ENCODE peak calls at places on chromosomes 5 and 9, in six cellular contexts. One of them, this sample, is unnamed.

GRCh38 chr9:121820286-121821005 is 169.0 kb downstream of the DAB2IP start:
- DNase-seq in epithelial cell of esophagus: no peak
- DNase-seq in mesendoderm: no peak
- DNase-seq in lower lobe of right lung: no peak
- DNase-seq in ovary: peak; percentile 13
- DNase-seq in fibroblast of the aortic adventitia: no peak
- DNase-seq in this sample: no peak

GRCh38 chr5:172665049-172665541 is 24.0 kb downstream of the NEURL1B start:
- DNase-seq in mesendoderm: no peak
- DNase-seq in epithelial cell of esophagus: no peak
- DNase-seq in fibroblast of the aortic adventitia: no peak
- DNase-seq in ovary: no peak
- DNase-seq in lower lobe of right lung: no peak
- DNase-seq in this sample: no peak

GRCh38 chr5:57735754-57736153 is 253.1 kb upstream of the ACTBL2 start:
- DNase-seq in fibroblast of the aortic adventitia: peak; percentile 94
- DNase-seq in lower lobe of right lung: no peak
- DNase-seq in epithelial cell of esophagus: peak; percentile 67
- DNase-seq in ovary: no peak
- DNase-seq in mesendoderm: no peak
- DNase-seq in this sample: peak; percentile 93

GRCh38 chr5:176590035-176590729 is 19.8 kb downstream of the GPRIN1 start:
- DNase-seq in ovary: no peak
- DNase-seq in lower lobe of right lung: no peak
- DNase-seq in epithelial cell of esophagus: peak; percentile 63
- DNase-seq in fibroblast of the aortic adventitia: no peak
- DNase-seq in mesendoderm: no peak
- DNase-seq in this sample: no peak

GRCh38 chr9:136978865-136979544 is 1.7 kb downstream of the PTGDS start:
- DNase-seq in fibroblast of the aortic adventitia: no peak
- DNase-seq in ovary: no peak
- DNase-seq in epithelial cell of esophagus: no peak
- DNase-seq in mesendoderm: no peak
- DNase-seq in lower lobe of right lung: no peak
- DNase-seq in this sample: no peak

GRCh38 chr9:16532681-16533450 is 337.6 kb downstream of the BNC2 start:
- DNase-seq in ovary: no peak
- DNase-seq in fibroblast of the aortic adventitia: peak; percentile 80
- DNase-seq in lower lobe of right lung: no peak
- DNase-seq in mesendoderm: no peak
- DNase-seq in epithelial cell of esophagus: peak; percentile 92
- DNase-seq in this sample: peak; percentile 94

GRCh38 chr9:122367779-122368460 is 2.9 kb upstream of the PTGS1 start:
- DNase-seq in ovary: no peak
- DNase-seq in epithelial cell of esophagus: peak; percentile 90
- DNase-seq in fibroblast of the aortic adventitia: no peak
- DNase-seq in lower lobe of right lung: no peak
- DNase-seq in mesendoderm: no peak
- DNase-seq in this sample: no peak

GRCh38 chr5:157345485-157345884 is 79.6 kb downstream of the CYFIP2 start:
- DNase-seq in lower lobe of right lung: no peak
- DNase-seq in mesendoderm: no peak
- DNase-seq in ovary: no peak
- DNase-seq in fibroblast of the aortic adventitia: no peak
- DNase-seq in epithelial cell of esophagus: no peak
- DNase-seq in this sample: no peak

GRCh38 chr9:78261403-78262001 is 25.6 kb downstream of the CEP78 start:
- DNase-seq in lower lobe of right lung: no peak
- DNase-seq in epithelial cell of esophagus: peak; percentile 40
- DNase-seq in mesendoderm: peak; percentile 26
- DNase-seq in ovary: no peak
- DNase-seq in fibroblast of the aortic adventitia: peak; percentile 75
- DNase-seq in this sample: peak; percentile 58

GRCh38 chr5:131209506-131210191 is 38.9 kb downstream of the LYRM7 start:
- DNase-seq in lower lobe of right lung: no peak
- DNase-seq in ovary: no peak
- DNase-seq in mesendoderm: peak; percentile 43
- DNase-seq in fibroblast of the aortic adventitia: no peak
- DNase-seq in epithelial cell of esophagus: no peak
- DNase-seq in this sample: no peak

GRCh38 chr9:121700831-121701419 is 49.5 kb downstream of the DAB2IP start:
- DNase-seq in lower lobe of right lung: no peak
- DNase-seq in mesendoderm: no peak
- DNase-seq in fibroblast of the aortic adventitia: no peak
- DNase-seq in epithelial cell of esophagus: peak; percentile 43
- DNase-seq in ovary: no peak
- DNase-seq in this sample: no peak

GRCh38 chr9:81687521-81688261 is 1.7 kb downstream of the TLE1 start:
- DNase-seq in ovary: peak; percentile 69
- DNase-seq in lower lobe of right lung: peak; percentile 63
- DNase-seq in epithelial cell of esophagus: peak; percentile 40
- DNase-seq in mesendoderm: peak; percentile 67
- DNase-seq in fibroblast of the aortic adventitia: peak; percentile 27
- DNase-seq in this sample: no peak

GRCh38 chr9:12272471-12273072 is 420.6 kb upstream of the TYRP1 start:
- DNase-seq in ovary: no peak
- DNase-seq in lower lobe of right lung: no peak
- DNase-seq in fibroblast of the aortic adventitia: peak; percentile 0
- DNase-seq in mesendoderm: no peak
- DNase-seq in epithelial cell of esophagus: no peak
- DNase-seq in this sample: no peak

GRCh38 chr5:93793159-93793781 is 51.9 kb upstream of the POU5F2 start:
- DNase-seq in ovary: no peak
- DNase-seq in lower lobe of right lung: no peak
- DNase-seq in fibroblast of the aortic adventitia: no peak
- DNase-seq in mesendoderm: no peak
- DNase-seq in epithelial cell of esophagus: peak; percentile 58
- DNase-seq in this sample: no peak

GRCh38 chr5:160030631-160031377 is 21.9 kb downstream of the TTC1 start:
- DNase-seq in mesendoderm: peak; percentile 4
- DNase-seq in epithelial cell of esophagus: no peak
- DNase-seq in ovary: no peak
- DNase-seq in lower lobe of right lung: no peak
- DNase-seq in fibroblast of the aortic adventitia: peak; percentile 63
- DNase-seq in this sample: no peak

GRCh38 chr9:104682642-104683041 is 11.7 kb upstream of the OR13D1 start:
- DNase-seq in epithelial cell of esophagus: peak; percentile 69
- DNase-seq in ovary: no peak
- DNase-seq in lower lobe of right lung: no peak
- DNase-seq in fibroblast of the aortic adventitia: peak; percentile 72
- DNase-seq in mesendoderm: peak; percentile 71
- DNase-seq in this sample: peak; percentile 70

GRCh38 chr5:1553642-1554409 is 30.1 kb upstream of the LPCAT1 start:
- DNase-seq in lower lobe of right lung: no peak
- DNase-seq in fibroblast of the aortic adventitia: no peak
- DNase-seq in ovary: no peak
- DNase-seq in mesendoderm: no peak
- DNase-seq in epithelial cell of esophagus: no peak
- DNase-seq in this sample: no peak

GRCh38 chr5:76303917-76304316 is 99.2 kb upstream of the IQGAP2 start:
- DNase-seq in ovary: no peak
- DNase-seq in mesendoderm: peak; percentile 82
- DNase-seq in lower lobe of right lung: no peak
- DNase-seq in epithelial cell of esophagus: peak; percentile 96
- DNase-seq in fibroblast of the aortic adventitia: no peak
- DNase-seq in this sample: no peak

GRCh38 chr5:137488516-137488915 is 10.6 kb downstream of the SPOCK1 start:
- DNase-seq in fibroblast of the aortic adventitia: no peak
- DNase-seq in epithelial cell of esophagus: no peak
- DNase-seq in mesendoderm: no peak
- DNase-seq in ovary: no peak
- DNase-seq in lower lobe of right lung: no peak
- DNase-seq in this sample: no peak

GRCh38 chr5:141747646-141748229 is 65.7 kb upstream of the ARAP3 start:
- DNase-seq in epithelial cell of esophagus: no peak
- DNase-seq in ovary: no peak
- DNase-seq in lower lobe of right lung: no peak
- DNase-seq in mesendoderm: no peak
- DNase-seq in fibroblast of the aortic adventitia: no peak
- DNase-seq in this sample: no peak

GRCh38 chr5:32259033-32259432 is 53.7 kb downstream of the MTMR12 start:
- DNase-seq in lower lobe of right lung: no peak
- DNase-seq in ovary: no peak
- DNase-seq in epithelial cell of esophagus: no peak
- DNase-seq in mesendoderm: no peak
- DNase-seq in fibroblast of the aortic adventitia: no peak
- DNase-seq in this sample: no peak

GRCh38 chr9:108691614-108692013 is 164.2 kb downstream of the ACTL7B start:
- DNase-seq in epithelial cell of esophagus: peak; percentile 94
- DNase-seq in lower lobe of right lung: no peak
- DNase-seq in mesendoderm: no peak
- DNase-seq in ovary: no peak
- DNase-seq in fibroblast of the aortic adventitia: no peak
- DNase-seq in this sample: no peak

GRCh38 chr9:107600060-107600573 is 110.5 kb upstream of the KLF4 start:
- DNase-seq in mesendoderm: no peak
- DNase-seq in epithelial cell of esophagus: no peak
- DNase-seq in fibroblast of the aortic adventitia: peak; percentile 81
- DNase-seq in lower lobe of right lung: no peak
- DNase-seq in ovary: no peak
- DNase-seq in this sample: no peak

GRCh38 chr9:27888661-27889295 is 315.5 kb upstream of the C9orf72 start:
- DNase-seq in lower lobe of right lung: no peak
- DNase-seq in epithelial cell of esophagus: peak; percentile 57
- DNase-seq in mesendoderm: peak; percentile 65
- DNase-seq in fibroblast of the aortic adventitia: no peak
- DNase-seq in ovary: no peak
- DNase-seq in this sample: peak; percentile 1

GRCh38 chr5:134371834-134372340 is 518 bp downstream of the UBE2B start:
- DNase-seq in fibroblast of the aortic adventitia: peak; percentile 30
- DNase-seq in lower lobe of right lung: peak; percentile 74
- DNase-seq in mesendoderm: peak; percentile 84
- DNase-seq in epithelial cell of esophagus: peak; percentile 58
- DNase-seq in ovary: peak; percentile 66
- DNase-seq in this sample: peak; percentile 44

GRCh38 chr9:20872340-20872977 is 159.0 kb downstream of the HACD4 start:
- DNase-seq in lower lobe of right lung: no peak
- DNase-seq in epithelial cell of esophagus: peak; percentile 22
- DNase-seq in mesendoderm: peak; percentile 47
- DNase-seq in fibroblast of the aortic adventitia: peak; percentile 81
- DNase-seq in ovary: no peak
- DNase-seq in this sample: peak; percentile 84

GRCh38 chr5:92906798-92907380 is 674.1 kb downstream of the NR2F1-AS1 start:
- DNase-seq in lower lobe of right lung: no peak
- DNase-seq in epithelial cell of esophagus: no peak
- DNase-seq in fibroblast of the aortic adventitia: no peak
- DNase-seq in ovary: no peak
- DNase-seq in mesendoderm: no peak
- DNase-seq in this sample: no peak

GRCh38 chr5:55227738-55228430 is 769 bp upstream of the MCIDAS start:
- DNase-seq in mesendoderm: peak; percentile 8
- DNase-seq in epithelial cell of esophagus: no peak
- DNase-seq in lower lobe of right lung: no peak
- DNase-seq in ovary: no peak
- DNase-seq in fibroblast of the aortic adventitia: no peak
- DNase-seq in this sample: no peak

GRCh38 chr5:148984333-148984732 is 78.5 kb downstream of the SH3TC2 start:
- DNase-seq in epithelial cell of esophagus: peak; percentile 97
- DNase-seq in ovary: no peak
- DNase-seq in fibroblast of the aortic adventitia: peak; percentile 39
- DNase-seq in lower lobe of right lung: no peak
- DNase-seq in mesendoderm: peak; percentile 97
- DNase-seq in this sample: peak; percentile 41

DNA sequence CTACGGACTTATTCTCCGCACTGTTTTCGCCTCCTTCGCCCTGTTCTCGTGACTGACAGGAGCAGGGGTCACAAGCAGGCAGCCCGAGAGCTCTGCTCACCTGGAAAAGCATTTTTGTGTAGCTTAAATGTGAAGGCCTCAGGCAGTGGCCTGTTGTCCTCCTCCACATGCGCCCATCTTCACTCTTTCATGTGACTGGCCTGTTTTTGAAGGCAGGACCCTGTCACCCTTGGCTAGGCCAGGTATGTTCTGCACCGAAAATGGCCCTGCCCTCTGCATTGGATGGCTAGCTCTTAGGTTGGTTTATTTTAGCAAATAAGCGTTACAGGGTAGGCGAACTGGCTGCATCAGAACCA is 622 bp upstream of the CPLANE1 start:
- DNase-seq in fibroblast of the aortic adventitia: no peak
- DNase-seq in ovary: no peak
- DNase-seq in epithelial cell of esophagus: no peak
- DNase-seq in mesendoderm: no peak
- DNase-seq in lower lobe of right lung: no peak
- DNase-seq in this sample: no peak
- H3K4me3 ChIP-seq in fibroblast of the aortic adventitia: peak overlapping the region; percentile 84
- H3K4me3 ChIP-seq in ovary: peak overlapping the region; percentile 80
- H3K4me3 ChIP-seq in epithelial cell of esophagus: peak overlapping the region; percentile 74
- H3K4me3 ChIP-seq in mesendoderm: peak overlapping the region; percentile 49
- H3K4me3 ChIP-seq in lower lobe of right lung: peak overlapping the region; percentile 84
- H3K4me3 ChIP-seq in this sample: peak overlapping the region; percentile 80

DNA sequence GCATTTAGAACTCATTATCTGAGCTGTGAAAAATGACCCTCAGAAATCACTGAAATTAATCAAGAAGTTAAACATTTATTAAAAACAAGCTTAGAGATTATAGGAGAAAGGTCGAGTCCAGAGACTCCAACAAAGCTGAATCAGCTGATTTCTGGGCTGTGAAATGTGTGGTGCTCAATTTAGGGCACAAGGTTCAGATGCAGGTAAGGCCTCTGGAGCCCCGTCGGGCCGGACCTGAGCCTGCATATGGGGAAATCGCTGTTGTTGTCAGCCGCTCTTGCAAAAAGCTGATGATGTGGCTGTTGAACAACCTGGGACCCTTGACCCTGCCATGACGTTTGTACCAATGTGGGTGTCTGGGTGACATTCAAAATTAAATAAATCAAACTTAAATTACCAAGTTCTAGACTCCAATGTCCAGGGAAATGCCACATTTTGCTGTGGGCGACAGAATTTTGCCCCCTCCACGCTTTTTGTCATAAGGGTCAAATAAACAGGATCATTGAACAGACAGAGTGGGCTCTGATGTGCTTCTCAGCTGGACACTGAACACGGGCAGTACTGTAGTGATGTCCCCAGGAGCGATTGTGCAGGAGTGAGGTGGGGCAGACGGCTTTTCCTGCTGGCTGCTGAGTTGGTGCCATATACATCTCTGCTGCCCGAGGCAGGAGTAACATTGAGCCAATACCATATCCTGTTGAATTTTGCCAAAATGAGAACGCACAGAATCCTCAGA is 27.2 kb upstream of the FBP1 start:
- DNase-seq in fibroblast of the aortic adventitia: no peak
- DNase-seq in mesendoderm: no peak
- DNase-seq in epithelial cell of esophagus: no peak
- DNase-seq in ovary: no peak
- DNase-seq in lower lobe of right lung: no peak
- DNase-seq in this sample: no peak
- H3K4me3 ChIP-seq in fibroblast of the aortic adventitia: no peak overlapping the region
- H3K4me3 ChIP-seq in mesendoderm: no peak overlapping the region
- H3K4me3 ChIP-seq in epithelial cell of esophagus: no peak overlapping the region
- H3K4me3 ChIP-seq in ovary: no peak overlapping the region
- H3K4me3 ChIP-seq in lower lobe of right lung: no peak overlapping the region
- H3K4me3 ChIP-seq in this sample: no peak overlapping the region

GRCh38 chr5:74408150-74409043 is 232.1 kb downstream of the ENC1 start:
- DNase-seq in ovary: no peak
- DNase-seq in epithelial cell of esophagus: peak; percentile 85
- DNase-seq in mesendoderm: no peak
- DNase-seq in fibroblast of the aortic adventitia: no peak
- DNase-seq in lower lobe of right lung: no peak
- DNase-seq in this sample: no peak
- H3K4me3 ChIP-seq in ovary: no peak overlapping the region
- H3K4me3 ChIP-seq in epithelial cell of esophagus: no peak overlapping the region
- H3K4me3 ChIP-seq in mesendoderm: no peak overlapping the region
- H3K4me3 ChIP-seq in fibroblast of the aortic adventitia: no peak overlapping the region
- H3K4me3 ChIP-seq in lower lobe of right lung: no peak overlapping the region
- H3K4me3 ChIP-seq in this sample: no peak overlapping the region

GRCh38 chr9:35938474-35939145 is 19.3 kb downstream of the OR2S2 start:
- DNase-seq in epithelial cell of esophagus: no peak
- DNase-seq in fibroblast of the aortic adventitia: no peak
- DNase-seq in lower lobe of right lung: no peak
- DNase-seq in mesendoderm: no peak
- DNase-seq in ovary: no peak
- DNase-seq in this sample: no peak
- H3K4me3 ChIP-seq in epithelial cell of esophagus: no peak overlapping the region
- H3K4me3 ChIP-seq in fibroblast of the aortic adventitia: no peak overlapping the region
- H3K4me3 ChIP-seq in lower lobe of right lung: no peak overlapping the region
- H3K4me3 ChIP-seq in mesendoderm: no peak overlapping the region
- H3K4me3 ChIP-seq in ovary: no peak overlapping the region
- H3K4me3 ChIP-seq in this sample: no peak overlapping the region

This sample was measured in fibroblast of mammary gland.